ENCODE peak calls at places on chromosomes 3 and 15, in ten cellular contexts. O is GM10248; H is MM.1S; Z is endothelial cell; L is CD4-positive, alpha-beta T cell; Y is heart right ventricle; R is cardiac fibroblast; X is stomach; T is B cell; G is fibroblast of pulmonary artery. N is an unnamed sample.

GRCh38 chr3:35322070-35322469 is 317.3 kb upstream of the ARPP21 start:
- DNase-seq in O (no peak), H (no peak), Z (no peak), L (no peak), Y (no peak), R (peak), X (no peak), T (no peak), G (peak), N (peak)

GRCh38 chr3:17845026-17845425 is 102.6 kb upstream of the TBC1D5 start:
- DNase-seq in O (no peak), H (no peak), Z (no peak), L (no peak), Y (no peak), R (no peak), X (no peak), T (no peak), G (peak), N (no peak)

GRCh38 chr3:158381274-158381868 is 189.6 kb upstream of the MLF1 start:
- DNase-seq in O (no peak), H (no peak), Z (no peak), L (no peak), Y (no peak), R (peak), X (no peak), T (no peak), G (no peak), N (no peak)

GRCh38 chr3:39292961-39293360 is 13.1 kb upstream of the CX3CR1 start:
- DNase-seq in O (no peak), H (no peak), Z (no peak), L (no peak), Y (no peak), R (no peak), X (no peak), T (no peak), G (no peak), N (no peak)

GRCh38 chr3:127613406-127613805 is 15.2 kb downstream of the MCM2 start:
- DNase-seq in O (no peak), H (no peak), Z (no peak), L (no peak), Y (no peak), R (peak), X (peak), T (no peak), G (no peak), N (no peak)

GRCh38 chr15:80636675-80637074 is 58.4 kb upstream of the ABHD17C start:
- DNase-seq in O (no peak), H (no peak), Z (no peak), L (no peak), Y (no peak), R (no peak), X (peak), T (no peak), G (no peak), N (no peak)

GRCh38 chr15:56205061-56205876 is 38.4 kb downstream of the RFX7 start:
- DNase-seq in O (no peak), H (no peak), Z (no peak), L (no peak), Y (no peak), R (peak), X (no peak), T (no peak), G (peak), N (no peak)

GRCh38 chr3:172003146-172003545 is 36.2 kb upstream of the FNDC3B start:
- DNase-seq in O (no peak), H (no peak), Z (no peak), L (no peak), Y (no peak), R (no peak), X (no peak), T (no peak), G (no peak), N (no peak)

GRCh38 chr3:32500880-32501784 is 1.5 kb downstream of the CMTM6 start:
- DNase-seq in O (no peak), H (no peak), Z (no peak), L (no peak), Y (no peak), R (peak), X (no peak), T (no peak), G (peak), N (no peak)

GRCh38 chr3:184579513-184579912 is 17.9 kb downstream of the EPHB3 start:
- DNase-seq in O (no peak), H (no peak), Z (no peak), L (no peak), Y (no peak), R (no peak), X (no peak), T (no peak), G (no peak), N (no peak)

GRCh38 chr15:62125763-62126162 is 39.3 kb downstream of the C2CD4B start:
- DNase-seq in O (no peak), H (no peak), Z (no peak), L (no peak), Y (no peak), R (peak), X (no peak), T (no peak), G (peak), N (peak)

GRCh38 chr3:25581823-25582222 is 82.9 kb downstream of the TOP2B start:
- DNase-seq in O (no peak), H (no peak), Z (no peak), L (no peak), Y (no peak), R (no peak), X (no peak), T (no peak), G (no peak), N (no peak)

DNA sequence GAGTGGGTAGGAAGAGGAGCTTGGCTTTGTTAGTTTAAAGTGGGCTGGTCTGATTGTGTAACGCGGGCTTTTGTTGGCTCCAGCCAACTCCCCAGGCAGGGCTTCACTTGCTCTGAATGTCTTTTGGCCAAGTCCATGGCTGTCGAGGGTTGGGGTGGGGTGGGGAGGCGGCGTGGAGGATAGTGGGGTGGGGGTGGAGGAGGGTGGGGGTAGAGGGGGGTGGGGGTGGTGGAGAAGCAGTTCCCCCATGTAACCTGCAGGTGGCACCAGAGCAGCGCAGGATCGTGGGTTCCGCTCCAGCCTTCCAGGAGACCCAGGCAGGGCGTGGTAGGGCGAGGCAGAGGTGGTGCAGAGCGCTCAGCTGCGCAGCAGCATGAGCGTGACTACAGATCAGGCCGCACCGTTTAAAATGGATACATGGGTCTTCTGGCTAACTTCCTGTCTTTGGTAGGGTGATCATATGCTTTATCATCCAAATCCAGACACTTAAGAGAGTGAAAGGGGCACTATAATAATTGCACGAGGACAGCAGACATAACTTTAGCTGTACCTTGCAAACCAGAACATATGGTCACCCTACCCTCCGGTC is 28.3 kb downstream of the GOLGA6A start:
- DNase-seq in O (peak), H (peak), Z (peak), L (peak), Y (peak), R (peak), X (peak), T (peak), G (peak), N (peak)
- TF ChIP-seq CTCF in O (peak), H (peak), Z (peak), L (peak), Y (peak), R (peak), X (no peak), T (peak), G (peak), N (peak)

GRCh38 chr3:11379824-11380281 is 107.7 kb downstream of the ATG7 start:
- DNase-seq in O (no peak), H (no peak), Z (no peak), L (no peak), Y (no peak), R (peak), X (no peak), T (no peak), G (peak), N (no peak)

GRCh38 chr3:11380314-11380713 is 108.1 kb downstream of the ATG7 start:
- DNase-seq in O (no peak), H (no peak), Z (no peak), L (no peak), Y (no peak), R (no peak), X (no peak), T (no peak), G (no peak), N (no peak)

GRCh38 chr3:11379238-11379823 is 107.1 kb downstream of the ATG7 start:
- DNase-seq in O (peak), H (peak), Z (peak), L (no peak), Y (no peak), R (peak), X (no peak), T (no peak), G (peak), N (peak)

GRCh38 chr3:11375333-11376076 is 103.3 kb downstream of the ATG7 start:
- DNase-seq in O (no peak), H (no peak), Z (no peak), L (no peak), Y (no peak), R (no peak), X (no peak), T (no peak), G (no peak), N (no peak)

DNA sequence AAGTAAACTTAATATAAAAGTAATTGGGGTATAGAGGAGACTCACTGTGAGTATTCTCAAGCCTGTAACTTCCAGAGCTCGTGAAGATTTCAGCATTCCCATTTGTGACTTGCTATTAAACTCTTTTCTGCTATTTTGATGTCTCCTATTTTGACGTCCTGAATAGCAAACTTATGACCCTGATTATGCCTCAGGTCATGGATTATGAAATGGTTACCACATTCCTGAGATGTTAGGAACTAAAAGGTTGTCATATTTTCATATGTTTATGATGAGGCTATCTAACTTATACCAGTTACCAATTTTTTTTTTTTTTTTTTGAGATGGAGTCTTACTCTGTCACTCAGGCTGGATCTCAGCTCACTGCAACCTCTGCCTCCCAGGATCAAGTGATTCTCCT is 105.5 kb downstream of the ATG7 start:
- DNase-seq in O (no peak), H (no peak), Z (no peak), L (no peak), Y (no peak), R (peak), X (no peak), T (no peak), G (no peak), N (no peak)
- TF ChIP-seq CTCF in O (no peak), H (no peak), Z (no peak), L (no peak), Y (no peak), R (no peak), X (no peak), T (no peak), G (no peak), N (no peak)

DNA sequence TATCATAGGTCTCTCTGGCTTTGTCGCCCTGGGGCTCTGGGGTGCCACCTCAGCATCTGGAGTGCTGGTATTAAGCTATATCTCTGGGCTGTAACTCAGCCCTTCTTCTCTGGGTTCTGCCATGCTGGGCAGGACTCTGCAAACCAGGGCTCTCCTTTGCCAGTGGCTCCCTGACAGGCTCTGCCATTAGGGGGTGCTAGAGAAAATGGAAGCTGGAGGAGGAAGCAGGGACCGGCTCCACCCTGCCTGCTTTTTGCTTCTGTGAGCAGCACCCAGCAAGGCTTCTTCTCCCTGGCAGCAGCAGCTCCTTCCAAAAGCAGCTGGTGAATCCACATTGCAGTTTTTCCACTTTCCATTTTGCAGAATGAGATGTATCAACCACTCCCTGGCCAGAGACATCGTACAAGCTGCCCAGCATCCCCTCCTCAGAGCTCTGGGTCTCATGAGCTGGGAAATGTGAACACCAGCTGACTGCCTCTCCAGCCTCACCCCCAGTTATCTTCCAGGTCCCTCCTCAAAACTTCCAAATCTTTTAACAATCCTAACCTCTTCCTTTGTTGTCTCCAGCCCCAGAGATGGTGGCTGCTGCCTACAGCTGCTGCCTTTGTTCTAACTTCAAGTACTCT is 165.0 kb downstream of the ABHD5 start:
- DNase-seq in O (peak), H (peak), Z (peak), L (no peak), Y (peak), R (peak), X (peak), T (peak), G (peak), N (peak)
- TF ChIP-seq CTCF in O (peak), H (peak), Z (peak), L (peak), Y (peak), R (peak), X (no peak), T (peak), G (peak), N (peak)

GRCh38 chr3:52742418-52743041 is 28.2 kb downstream of the NEK4 start:
- DNase-seq in O (peak), H (peak), Z (no peak), L (no peak), Y (no peak), R (peak), X (no peak), T (no peak), G (peak), N (peak)
- TF ChIP-seq CTCF in O (peak), H (peak), Z (peak), L (peak), Y (peak), R (peak), X (no peak), T (peak), G (peak), N (peak)

DNA sequence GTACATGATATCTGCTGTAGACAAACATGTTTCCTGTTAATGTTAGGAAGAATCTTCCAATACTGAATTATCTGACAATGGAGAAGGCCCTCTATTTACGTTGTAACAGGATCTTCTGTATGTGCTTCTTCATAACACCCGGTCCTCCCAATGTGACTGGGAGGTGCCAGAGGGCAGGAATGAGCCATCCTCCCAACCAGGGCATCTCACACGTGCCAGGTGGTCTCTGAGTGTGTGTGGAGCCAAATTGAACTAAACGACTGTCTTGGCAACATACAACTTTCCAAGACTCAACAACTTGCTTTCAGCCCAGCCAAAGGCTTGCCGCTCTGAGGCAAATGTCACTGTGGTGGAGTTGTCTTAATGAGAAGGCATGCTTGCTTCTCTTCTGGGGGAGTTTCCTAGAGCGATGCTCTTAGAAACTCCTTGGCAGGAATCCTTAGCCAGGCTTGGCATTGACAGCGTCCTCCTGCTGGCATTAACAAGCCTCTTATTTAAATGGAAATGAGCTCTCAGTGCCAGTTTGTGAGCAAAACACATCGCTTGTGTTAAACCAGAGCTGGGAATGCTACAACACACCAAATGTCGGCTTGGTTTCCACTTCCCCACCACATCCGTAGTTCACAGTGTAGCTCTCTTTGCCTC is 265.7 kb upstream of the TPRG1 start:
- DNase-seq in O (no peak), H (no peak), Z (no peak), L (no peak), Y (no peak), R (no peak), X (no peak), T (no peak), G (no peak), N (no peak)
- TF ChIP-seq CTCF in O (no peak), H (no peak), Z (no peak), L (no peak), Y (no peak), R (no peak), X (no peak), T (no peak), G (no peak), N (no peak)

GRCh38 chr15:66657062-66658020 is 44.7 kb upstream of the SMAD6 start:
- DNase-seq in O (no peak), H (no peak), Z (no peak), L (no peak), Y (no peak), R (no peak), X (no peak), T (no peak), G (no peak), N (no peak)

GRCh38 chr15:66658855-66659254 is 43.2 kb upstream of the SMAD6 start:
- DNase-seq in O (no peak), H (no peak), Z (no peak), L (no peak), Y (no peak), R (no peak), X (no peak), T (no peak), G (no peak), N (no peak)

GRCh38 chr15:66658057-66658456 is 44.0 kb upstream of the SMAD6 start:
- DNase-seq in O (no peak), H (no peak), Z (no peak), L (no peak), Y (no peak), R (no peak), X (no peak), T (no peak), G (no peak), N (no peak)

GRCh38 chr15:66661432-66662096 is 40.5 kb upstream of the SMAD6 start:
- DNase-seq in O (no peak), H (no peak), Z (no peak), L (no peak), Y (peak), R (peak), X (no peak), T (no peak), G (peak), N (no peak)

GRCh38 chr15:66659384-66659783 is 42.7 kb upstream of the SMAD6 start:
- DNase-seq in O (no peak), H (no peak), Z (no peak), L (no peak), Y (no peak), R (no peak), X (no peak), T (no peak), G (no peak), N (no peak)
- TF ChIP-seq CTCF in O (no peak), H (no peak), Z (no peak), L (no peak), Y (no peak), R (no peak), X (no peak), T (no peak), G (no peak), N (no peak)

DNA sequence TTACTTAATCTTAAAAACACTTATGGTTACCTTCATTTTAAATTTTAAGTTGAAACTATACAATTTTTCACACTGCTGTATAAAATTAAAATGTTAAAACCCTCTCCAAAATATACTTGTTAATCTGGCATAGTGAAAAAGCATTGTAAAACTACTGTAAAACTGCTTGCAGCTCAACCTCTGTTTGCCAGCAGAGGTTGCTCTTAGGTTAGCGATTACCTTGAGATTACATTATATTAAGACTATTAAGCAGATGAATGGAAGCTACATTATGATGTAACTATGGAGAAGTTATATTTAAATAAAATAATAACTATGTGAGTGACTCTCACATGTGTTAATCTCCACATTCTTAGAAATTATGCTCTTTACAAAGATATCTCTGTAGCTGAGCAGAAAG is 143.6 kb upstream of the SLITRK3 start:
- DNase-seq in O (no peak), H (peak), Z (no peak), L (no peak), Y (no peak), R (peak), X (no peak), T (no peak), G (peak), N (peak)
- TF ChIP-seq CTCF in O (peak), H (peak), Z (no peak), L (no peak), Y (peak), R (no peak), X (no peak), T (no peak), G (peak), N (peak)

GRCh38 chr3:50415066-50415465 is 55.7 kb upstream of the TMEM115 start:
- DNase-seq in O (no peak), H (no peak), Z (no peak), L (no peak), Y (no peak), R (no peak), X (no peak), T (no peak), G (no peak), N (no peak)
- TF ChIP-seq CTCF in O (no peak), H (no peak), Z (no peak), L (no peak), Y (no peak), R (peak), X (no peak), T (no peak), G (no peak), N (no peak)

GRCh38 chr3:192918275-192918588 is 576 bp upstream of the MB21D2 start:
- DNase-seq in O (no peak), H (no peak), Z (no peak), L (no peak), Y (no peak), R (no peak), X (no peak), T (no peak), G (no peak), N (no peak)
- TF ChIP-seq CTCF in O (no peak), H (peak), Z (no peak), L (no peak), Y (no peak), R (no peak), X (no peak), T (no peak), G (no peak), N (no peak)

N was measured in Calu3.